ENCODE peak calls at places on chromosomes 12 and 14, in ten cellular contexts. G is GM12864; K is CD8-positive, alpha-beta memory T cell; F is ovary; C is hepatocyte; J is GM12865; H is A549; Q is GM23338; P is cardiac fibroblast; T is tibial artery. N is an unnamed sample.

GRCh38 chr12:103470664-103471063 is 25.1 kb downstream of the C12orf42 start:
- DNase-seq in G (no peak), K (no peak), F (no peak), C (no peak), J (peak), H (peak), Q (no peak), P (no peak), T (no peak), N (no peak)

GRCh38 chr14:37673439-37673838 is 78.0 kb downstream of the TTC6 start:
- DNase-seq in G (no peak), K (no peak), F (no peak), C (no peak), J (no peak), H (no peak), Q (no peak), P (no peak), T (no peak), N (no peak)

GRCh38 chr14:68506021-68506644 is 286.7 kb downstream of the ZFP36L1 start:
- DNase-seq in G (no peak), K (no peak), F (peak), C (no peak), J (peak), H (no peak), Q (peak), P (peak), T (no peak), N (no peak)

GRCh38 chr14:58078068-58078467 is 73.9 kb downstream of the ARMH4 start:
- DNase-seq in G (no peak), K (no peak), F (no peak), C (no peak), J (no peak), H (no peak), Q (peak), P (peak), T (no peak), N (peak)

GRCh38 chr12:47385587-47385986 is 305.8 kb upstream of the AMIGO2 start:
- DNase-seq in G (no peak), K (no peak), F (no peak), C (no peak), J (no peak), H (no peak), Q (peak), P (no peak), T (no peak), N (no peak)

GRCh38 chr12:20601668-20602280 is 93.4 kb upstream of the SLCO1C1 start:
- DNase-seq in G (no peak), K (no peak), F (no peak), C (peak), J (peak), H (peak), Q (peak), P (peak), T (no peak), N (no peak)

GRCh38 chr12:119014368-119014767 is 33.0 kb downstream of the SRRM4 start:
- DNase-seq in G (no peak), K (no peak), F (no peak), C (no peak), J (no peak), H (no peak), Q (no peak), P (no peak), T (no peak), N (no peak)

GRCh38 chr14:95545769-95546168 is 10.9 kb downstream of the GLRX5 start:
- DNase-seq in G (no peak), K (no peak), F (no peak), C (no peak), J (no peak), H (peak), Q (no peak), P (peak), T (no peak), N (peak)

GRCh38 chr14:62213516-62213915 is 451.3 kb downstream of the SNAPC1 start:
- DNase-seq in G (no peak), K (no peak), F (no peak), C (no peak), J (peak), H (no peak), Q (no peak), P (peak), T (no peak), N (peak)

GRCh38 chr12:71691504-71692129 is 5.7 kb downstream of the TMEM19 start:
- DNase-seq in G (no peak), K (no peak), F (no peak), C (no peak), J (no peak), H (no peak), Q (no peak), P (no peak), T (no peak), N (peak)

GRCh38 chr12:39419471-39419870 is 23.4 kb downstream of the KIF21A start:
- DNase-seq in G (no peak), K (no peak), F (no peak), C (no peak), J (no peak), H (no peak), Q (no peak), P (no peak), T (no peak), N (no peak)

GRCh38 chr12:989751-990278 is 1.2 kb upstream of the ERC1 start:
- DNase-seq in G (no peak), K (peak), F (no peak), C (peak), J (no peak), H (peak), Q (no peak), P (peak), T (peak), N (no peak)

GRCh38 chr12:121711925-121712461 is 559 bp upstream of the TMEM120B start:
- DNase-seq in G (no peak), K (peak), F (no peak), C (peak), J (peak), H (peak), Q (peak), P (peak), T (no peak), N (no peak)

GRCh38 chr12:51549637-51550036 is 41.4 kb upstream of the SCN8A start:
- DNase-seq in G (no peak), K (no peak), F (no peak), C (no peak), J (no peak), H (no peak), Q (no peak), P (no peak), T (no peak), N (no peak)

GRCh38 chr12:91181053-91181452 is 1.6 kb downstream of the DCN start:
- DNase-seq in G (no peak), K (no peak), F (no peak), C (no peak), J (no peak), H (no peak), Q (no peak), P (peak), T (no peak), N (no peak)

GRCh38 chr12:118034429-118035193 is 18.1 kb downstream of the RFC5 start:
- DNase-seq in G (no peak), K (no peak), F (no peak), C (peak), J (no peak), H (peak), Q (peak), P (peak), T (no peak), N (no peak)

GRCh38 chr12:128798543-128799341 is 25.0 kb downstream of the SLC15A4 start:
- DNase-seq in G (no peak), K (no peak), F (no peak), C (no peak), J (peak), H (no peak), Q (no peak), P (no peak), T (no peak), N (no peak)

GRCh38 chr12:89439946-89440345 is 84.7 kb downstream of the GALNT4 start:
- DNase-seq in G (no peak), K (no peak), F (no peak), C (no peak), J (no peak), H (no peak), Q (no peak), P (peak), T (no peak), N (no peak)

GRCh38 chr12:69523433-69524330 is 53.5 kb downstream of the FRS2 start:
- DNase-seq in G (no peak), K (no peak), F (no peak), C (no peak), J (no peak), H (no peak), Q (no peak), P (no peak), T (no peak), N (no peak)

GRCh38 chr14:20427231-20428009 is 8.5 kb downstream of the KLHL33 start:
- DNase-seq in G (peak), K (no peak), F (no peak), C (peak), J (peak), H (peak), Q (no peak), P (peak), T (no peak), N (no peak)

GRCh38 chr12:56616924-56617323 is 13.2 kb downstream of the BAZ2A start:
- DNase-seq in G (no peak), K (no peak), F (no peak), C (no peak), J (no peak), H (no peak), Q (no peak), P (no peak), T (no peak), N (no peak)

GRCh38 chr12:68809190-68810026 is 1.4 kb downstream of the MDM2 start:
- DNase-seq in G (no peak), K (no peak), F (no peak), C (no peak), J (no peak), H (no peak), Q (no peak), P (peak), T (no peak), N (no peak)

GRCh38 chr12:102740157-102741032 is 176.6 kb downstream of the PAH start:
- DNase-seq in G (no peak), K (no peak), F (no peak), C (peak), J (peak), H (peak), Q (peak), P (peak), T (no peak), N (peak)

GRCh38 chr12:15131462-15131861 is 89.8 kb downstream of the RERG start:
- DNase-seq in G (no peak), K (no peak), F (no peak), C (no peak), J (no peak), H (peak), Q (no peak), P (peak), T (peak), N (no peak)

DNA sequence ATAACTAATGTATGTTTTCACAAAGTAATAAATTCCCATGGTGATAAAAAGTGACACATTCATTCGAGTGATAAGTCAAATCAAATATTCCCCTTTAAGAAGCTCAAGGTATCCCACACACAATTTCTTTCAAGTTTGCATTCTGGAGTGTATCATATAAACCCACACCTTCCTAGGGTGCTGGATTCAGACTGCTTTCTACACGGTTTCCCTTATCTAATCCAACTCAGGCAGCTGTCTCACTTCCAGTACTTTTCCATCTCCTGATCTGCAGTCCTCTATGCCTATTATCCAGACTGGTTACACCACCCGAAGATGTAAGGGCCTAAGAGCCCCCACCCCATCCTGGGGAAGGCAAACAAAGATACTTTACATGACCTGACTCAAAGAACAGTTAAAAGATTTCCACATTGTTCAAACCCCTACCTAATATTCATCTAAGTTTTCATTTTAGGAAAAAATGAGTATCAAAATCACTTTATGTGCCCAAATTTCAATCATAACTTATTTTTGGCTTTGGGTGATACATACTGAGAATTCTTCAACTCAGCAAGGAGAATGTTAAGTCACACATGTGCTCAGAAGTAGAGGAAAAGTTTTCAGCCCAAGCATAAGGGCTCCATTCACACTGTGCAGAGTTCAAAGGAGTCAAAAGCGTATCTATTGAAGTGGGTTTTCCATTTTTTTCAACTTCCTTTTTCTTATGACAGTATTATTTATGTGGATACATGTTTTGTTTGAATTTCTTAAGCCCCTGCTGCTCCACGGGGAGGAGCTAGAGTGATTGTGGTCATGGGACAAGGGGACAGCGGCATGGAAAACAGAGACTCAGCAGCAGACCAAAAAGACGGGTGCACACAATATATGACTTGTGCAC is 41.8 kb downstream of the CORO1C start:
- DNase-seq in G (no peak), K (peak), F (no peak), C (peak), J (peak), H (peak), Q (no peak), P (peak), T (peak), N (no peak)
- H3K4me3 ChIP-seq in G (no peak), K (no peak), F (no peak), C (no peak), J (no peak), H (no peak), Q (no peak), P (no peak), T (no peak), N (no peak)

GRCh38 chr14:70642313-70643235 is 858 bp downstream of the TTC9 start:
- DNase-seq in G (no peak), K (peak), F (no peak), C (peak), J (peak), H (no peak), Q (peak), P (no peak), T (no peak), N (no peak)
- H3K4me3 ChIP-seq in G (peak), K (peak), F (peak), C (peak), J (peak), H (peak), Q (peak), P (peak), T (peak), N (peak)

GRCh38 chr14:25759251-25759650 is 709.3 kb upstream of the STXBP6 start:
- DNase-seq in G (no peak), K (no peak), F (no peak), C (no peak), J (no peak), H (no peak), Q (no peak), P (no peak), T (no peak), N (no peak)

GRCh38 chr14:25753130-25753529 is 703.2 kb upstream of the STXBP6 start:
- DNase-seq in G (no peak), K (no peak), F (no peak), C (no peak), J (no peak), H (no peak), Q (no peak), P (no peak), T (no peak), N (no peak)

GRCh38 chr14:25757364-25757763 is 707.4 kb upstream of the STXBP6 start:
- DNase-seq in G (no peak), K (no peak), F (no peak), C (no peak), J (no peak), H (no peak), Q (peak), P (no peak), T (no peak), N (no peak)

DNA sequence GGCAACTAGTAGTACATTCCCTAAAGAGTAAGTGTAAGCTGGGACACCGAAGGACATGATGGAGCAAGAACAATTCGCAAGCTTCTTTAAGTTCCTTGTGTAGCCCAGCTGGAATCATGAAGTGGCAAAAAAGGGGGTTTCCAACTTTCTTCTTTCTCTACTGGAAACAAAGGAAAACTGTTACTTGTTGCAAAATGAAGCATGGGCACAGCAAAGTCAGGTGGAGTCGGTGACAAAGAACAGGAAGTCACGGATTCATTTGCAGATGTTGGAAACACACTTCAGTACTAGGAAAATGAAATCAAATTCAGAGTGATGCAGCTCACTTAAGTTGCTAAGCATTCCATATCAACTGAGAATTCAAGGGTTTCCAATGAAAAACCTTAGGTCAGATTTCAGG is 706.9 kb upstream of the STXBP6 start:
- DNase-seq in G (no peak), K (no peak), F (no peak), C (no peak), J (no peak), H (no peak), Q (peak), P (no peak), T (no peak), N (no peak)
- H3K4me3 ChIP-seq in G (no peak), K (no peak), F (no peak), C (no peak), J (no peak), H (no peak), Q (peak), P (no peak), T (no peak), N (no peak)

GRCh38 chr14:18688346-18688745 is 87.4 kb downstream of the OR11H12 start:
- DNase-seq in G (no peak), K (no peak), F (no peak), C (no peak), J (no peak), H (no peak), Q (no peak), P (no peak), T (no peak), N (no peak)
- H3K4me3 ChIP-seq in G (no peak), K (no peak), F (no peak), C (no peak), J (no peak), H (no peak), Q (no peak), P (no peak), T (no peak), N (no peak)

DNA sequence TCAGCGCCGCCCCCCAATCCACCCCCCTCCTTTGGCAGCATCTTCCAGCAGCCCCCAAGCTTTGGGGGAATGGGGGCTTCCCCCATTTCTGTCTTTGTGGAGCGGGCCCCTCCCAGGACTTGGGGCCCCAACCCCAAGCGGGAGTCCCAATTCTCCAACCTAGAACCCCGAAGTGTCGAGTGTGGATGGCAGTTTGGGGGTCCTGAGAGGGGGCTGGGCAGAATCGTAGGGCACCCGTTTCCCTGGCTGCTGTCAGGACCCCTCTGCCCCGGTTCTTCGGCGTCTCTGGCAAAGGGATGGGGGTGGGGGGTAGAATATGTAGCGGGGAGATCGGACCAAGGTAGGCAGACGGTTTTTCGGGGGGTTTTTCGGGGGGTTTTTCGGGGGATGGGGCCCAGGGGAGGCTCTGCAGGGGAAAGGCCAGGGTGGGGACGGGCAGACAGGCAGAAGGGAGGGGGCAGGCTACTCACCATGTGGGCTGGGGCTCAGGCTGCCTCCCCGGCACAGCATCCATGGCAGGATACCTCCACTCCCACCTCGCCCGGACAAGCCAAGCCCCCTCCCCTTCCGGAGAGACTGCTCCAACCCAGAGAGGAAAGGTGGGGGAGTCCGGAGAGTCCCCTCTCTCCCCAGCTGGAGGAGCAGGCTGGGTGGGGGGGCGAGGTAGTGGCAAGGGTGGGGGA is 739 bp downstream of the JPH4 start:
- DNase-seq in G (no peak), K (no peak), F (no peak), C (peak), J (no peak), H (no peak), Q (peak), P (no peak), T (no peak), N (no peak)
- H3K4me3 ChIP-seq in G (peak), K (no peak), F (peak), C (no peak), J (peak), H (no peak), Q (peak), P (no peak), T (no peak), N (no peak)

DNA sequence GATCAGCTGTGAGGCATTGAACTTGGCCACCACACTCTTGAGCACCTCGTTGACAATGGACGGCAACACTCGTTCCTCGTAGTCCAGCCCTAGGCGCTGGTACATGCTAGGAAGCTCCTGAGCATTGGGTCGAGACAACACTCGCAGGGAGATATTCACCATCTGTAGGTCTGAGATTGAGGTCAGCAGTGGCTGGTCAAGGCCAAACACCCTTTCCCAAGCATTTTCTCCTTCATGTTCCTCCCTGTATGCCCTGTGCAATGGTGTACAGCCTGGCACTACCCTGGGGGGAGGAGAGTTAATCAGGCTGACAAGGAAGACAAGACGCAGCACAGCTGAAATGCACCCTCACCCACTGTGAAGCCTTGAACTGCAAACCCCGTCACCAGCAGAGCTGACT is 2.0 kb downstream of the PHB2 start:
- DNase-seq in G (no peak), K (no peak), F (peak), C (no peak), J (no peak), H (no peak), Q (no peak), P (no peak), T (no peak), N (no peak)
- H3K4me3 ChIP-seq in G (peak), K (no peak), F (no peak), C (no peak), J (peak), H (no peak), Q (peak), P (no peak), T (no peak), N (peak)

N was measured in retinal pigment epithelial cell.